ENCODE peak calls at places on chromosomes 12 and 14, in five cellular contexts. K, L, R, G and Y are unnamed samples.

GRCh38 chr12:85955127-85955526 is 81.0 kb downstream of the NTS start:
- DNase-seq in K (no peak), L (no peak), R (no peak), G (no peak), Y (no peak)

GRCh38 chr12:97639702-97640101 is 177.1 kb downstream of the RMST start:
- DNase-seq in K (no peak), L (no peak), R (no peak), G (no peak), Y (no peak)

GRCh38 chr12:40312982-40313576 is 88.3 kb downstream of the LRRK2 start:
- DNase-seq in K (no peak), L (no peak), R (no peak), G (peak), Y (peak)

GRCh38 chr14:105486333-105486973 is at the start of gene CRIP1:
- DNase-seq in K (no peak), L (no peak), R (no peak), G (no peak), Y (no peak)

GRCh38 chr12:114695305-114695592 is 11.3 kb upstream of the TBX3 start:
- DNase-seq in K (no peak), L (no peak), R (no peak), G (no peak), Y (no peak)

GRCh38 chr12:65501935-65502334 is 223.5 kb downstream of the MSRB3 start:
- DNase-seq in K (no peak), L (no peak), R (no peak), G (no peak), Y (no peak)

GRCh38 chr12:27822076-27822712 is 42.2 kb upstream of the MANSC4 start:
- DNase-seq in K (no peak), L (no peak), R (peak), G (peak), Y (peak)

GRCh38 chr12:46571593-46571992 is 199.0 kb upstream of the SLC38A2 start:
- DNase-seq in K (no peak), L (no peak), R (no peak), G (no peak), Y (no peak)

GRCh38 chr12:94148841-94149780 is 734 bp downstream of the PLXNC1 start:
- DNase-seq in K (peak), L (peak), R (peak), G (peak), Y (peak)

GRCh38 chr12:120180975-120181374 is 13.5 kb downstream of the GCN1 start:
- DNase-seq in K (no peak), L (no peak), R (no peak), G (no peak), Y (no peak)

GRCh38 chr12:130335517-130336392 is 1.9 kb upstream of the PIWIL1 start:
- DNase-seq in K (no peak), L (peak), R (no peak), G (peak), Y (peak)

GRCh38 chr12:89924191-89924590 is 215.6 kb upstream of the ATP2B1 start:
- DNase-seq in K (no peak), L (no peak), R (no peak), G (no peak), Y (no peak)

GRCh38 chr12:73106296-73106695 is 834.1 kb downstream of the TRHDE start:
- DNase-seq in K (no peak), L (no peak), R (no peak), G (no peak), Y (no peak)

GRCh38 chr12:52907092-52907810 is 2.4 kb upstream of the KRT8 start:
- DNase-seq in K (no peak), L (no peak), R (no peak), G (no peak), Y (peak)
- H3K4me3 ChIP-seq in K (no peak), L (no peak), R (no peak), G (no peak), Y (no peak)

GRCh38 chr14:48937796-48938195 is 648.4 kb downstream of the RPS29 start:
- DNase-seq in K (no peak), L (peak), R (no peak), G (no peak), Y (no peak)
- H3K4me3 ChIP-seq in K (no peak), L (no peak), R (no peak), G (no peak), Y (no peak)

DNA sequence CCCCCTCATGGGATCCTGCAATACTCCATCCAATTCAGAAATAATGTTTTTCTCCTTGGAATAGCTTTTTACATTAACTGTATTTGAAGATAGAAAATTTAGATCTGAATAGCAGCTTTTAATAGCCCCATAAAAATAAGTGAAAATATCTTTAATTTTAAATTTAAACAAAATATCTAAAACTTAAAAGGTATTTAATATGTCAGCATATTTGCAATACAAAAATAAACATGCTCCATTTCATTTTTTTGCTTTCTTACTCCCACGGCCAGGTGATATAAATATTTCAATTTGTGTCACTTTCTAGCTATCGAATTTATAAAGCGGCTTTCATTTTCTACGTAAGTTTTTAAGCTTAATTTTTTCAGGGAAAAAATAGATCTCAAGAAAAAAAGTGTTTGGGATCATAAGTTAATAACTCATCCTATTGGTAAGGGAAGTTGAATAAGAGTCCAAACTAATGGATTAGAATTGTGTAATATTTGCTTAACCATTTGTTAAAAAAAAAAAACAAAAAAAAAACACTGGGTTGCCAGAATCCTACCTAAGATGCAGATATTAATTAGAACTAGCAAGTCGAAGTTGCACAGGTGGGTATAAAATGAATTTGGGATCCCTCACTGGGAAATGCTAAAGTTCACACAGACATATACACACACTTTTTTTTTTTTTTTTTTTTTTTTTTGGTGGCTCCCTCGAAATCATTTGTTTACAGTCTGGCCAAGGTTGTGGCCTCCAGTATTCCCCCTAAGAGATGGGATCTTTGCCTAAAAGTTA is 47.6 kb downstream of the PPP2R5C start:
- DNase-seq in K (no peak), L (no peak), R (no peak), G (no peak), Y (no peak)
- H3K4me3 ChIP-seq in K (peak), L (peak), R (peak), G (peak), Y (peak)

GRCh38 chr14:92984082-92984788 is 61.3 kb downstream of the CHGA start:
- DNase-seq in K (no peak), L (no peak), R (no peak), G (no peak), Y (no peak)

GRCh38 chr14:92986254-92987147 is 63.6 kb downstream of the CHGA start:
- DNase-seq in K (no peak), L (no peak), R (no peak), G (no peak), Y (no peak)

GRCh38 chr14:92984896-92985295 is 61.9 kb downstream of the CHGA start:
- DNase-seq in K (no peak), L (no peak), R (no peak), G (no peak), Y (no peak)

GRCh38 chr14:92987148-92987570 is 64.2 kb downstream of the CHGA start:
- DNase-seq in K (no peak), L (no peak), R (no peak), G (no peak), Y (no peak)

DNA sequence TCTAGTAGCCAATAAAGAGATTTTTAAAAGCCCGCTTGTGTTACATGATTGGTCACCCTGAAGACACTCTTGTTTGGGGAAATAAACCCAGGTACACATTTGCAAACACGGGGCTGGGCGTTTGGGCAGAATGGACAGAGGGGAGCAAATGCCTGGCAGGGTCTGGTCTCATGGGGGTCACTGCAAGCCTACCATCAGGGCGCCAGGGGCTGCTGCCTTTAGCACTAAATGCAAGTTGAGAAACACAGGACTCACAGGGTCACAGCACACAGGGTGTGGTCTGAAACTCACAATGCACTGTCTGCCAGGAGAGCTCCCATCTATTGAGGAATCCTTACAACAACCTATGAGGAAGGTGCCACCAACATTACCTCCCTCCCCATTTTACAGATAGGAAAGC is 62.6 kb downstream of the CHGA start:
- DNase-seq in K (no peak), L (no peak), R (no peak), G (no peak), Y (no peak)
- H3K4me3 ChIP-seq in K (no peak), L (no peak), R (no peak), G (no peak), Y (no peak)

GRCh38 chr12:88017964-88018363 is 11.2 kb downstream of the C12orf50 start:
- DNase-seq in K (no peak), L (no peak), R (no peak), G (no peak), Y (no peak)
- H3K4me3 ChIP-seq in K (no peak), L (no peak), R (no peak), G (no peak), Y (no peak)

GRCh38 chr12:105018001-105018400 is 31.9 kb downstream of the NOPCHAP1 start:
- DNase-seq in K (no peak), L (no peak), R (no peak), G (peak), Y (no peak)
- H3K4me3 ChIP-seq in K (no peak), L (no peak), R (no peak), G (no peak), Y (no peak)

DNA sequence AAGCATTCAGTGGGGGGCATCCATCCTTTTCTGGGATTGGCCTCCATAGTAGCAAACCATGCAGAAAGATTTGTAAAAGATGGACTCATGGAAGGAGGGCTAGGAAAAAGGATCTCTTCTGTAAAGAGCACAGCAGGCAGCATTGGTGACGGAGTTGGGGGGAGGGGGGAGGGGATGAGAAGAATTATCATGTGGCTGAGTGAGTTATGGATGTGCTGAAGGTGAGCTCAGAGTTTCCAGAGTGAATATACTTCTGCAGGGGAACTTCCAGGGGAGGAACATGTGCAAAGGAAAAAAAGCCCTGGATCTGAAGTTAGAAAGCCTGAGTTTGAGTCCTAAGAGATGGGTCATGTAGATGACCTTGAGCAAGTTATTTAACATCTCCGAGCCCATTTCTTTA is 3.9 kb upstream of the B4GALNT3 start:
- DNase-seq in K (no peak), L (no peak), R (no peak), G (no peak), Y (no peak)
- H3K4me3 ChIP-seq in K (no peak), L (no peak), R (no peak), G (no peak), Y (no peak)

GRCh38 chr12:6849976-6850560 is 1.0 kb downstream of the CDCA3 start:
- DNase-seq in K (no peak), L (no peak), R (no peak), G (peak), Y (no peak)
- H3K4me3 ChIP-seq in K (no peak), L (peak), R (no peak), G (peak), Y (peak)